ENCODE peak calls at places on chromosomes 2 and 18, in six cellular contexts. Z, R, X, N, T and E are unnamed samples.

GRCh38 chr2:165452327-165452726 is 17.2 kb upstream of the CSRNP3 start:
- DNase-seq in X (no peak), Z (no peak), R (no peak), T (no peak), N (no peak), E (no peak)

GRCh38 chr2:19607400-19607799 is 249.0 kb upstream of the OSR1 start:
- DNase-seq in Z (no peak), T (no peak), N (no peak), R (peak; percentile 60), X (no peak), E (no peak)

GRCh38 chr2:220916931-220917330 is 655.2 kb downstream of the EPHA4 start:
- DNase-seq in X (no peak), R (no peak), Z (no peak), N (no peak), T (no peak), E (no peak)

GRCh38 chr18:75167759-75168211 is 41.2 kb downstream of the PTGR3 start:
- DNase-seq in Z (no peak), T (no peak), N (no peak), X (no peak), R (no peak), E (no peak)

GRCh38 chr2:210158236-210158635 is 13.0 kb downstream of the KANSL1L start:
- DNase-seq in N (no peak), T (no peak), R (no peak), Z (no peak), X (no peak), E (no peak)

GRCh38 chr18:46536215-46536874 is 120.7 kb downstream of the LOXHD1 start:
- DNase-seq in N (no peak), X (peak; percentile 39), R (peak; percentile 84), Z (no peak), T (no peak), E (no peak)

GRCh38 chr2:43934567-43934966 is 61.2 kb downstream of the LRPPRC start:
- DNase-seq in Z (no peak), R (peak; percentile 4), X (no peak), N (no peak), T (no peak), E (no peak)

GRCh38 chr2:129910446-129911362 is 68.8 kb upstream of the RAB6C start:
- DNase-seq in T (no peak), R (no peak), X (no peak), Z (no peak), N (no peak), E (no peak)

GRCh38 chr18:11998182-11998581 is 16.9 kb downstream of the IMPA2 start:
- DNase-seq in X (no peak), N (no peak), Z (no peak), T (no peak), R (no peak), E (no peak)